ENCODE peak calls at places on chromosomes 4 and X, in nine cellular contexts. Z is NCI-H2081; F is left cardiac atrium; M is nephron progenitor cell; Y is PC-3; I is activated CD4-positive, alpha-beta T cell treated with anti-CD3 and anti-CD28 coated beads, Interleukin-2, amount 50 U/mL, for 1 hour; D is Calu3; C is mesendoderm; S is CD8-positive, alpha-beta T cell. V is an unnamed sample.

GRCh38 chr4:157114671-157115070 is 38.7 kb downstream of the GLRB start:
- DNase-seq in Z (no peak), F (no peak), M (no peak), Y (no peak), I (no peak), D (no peak), C (peak), S (no peak), V (no peak)

GRCh38 chrX:39203427-39203826 is 402.2 kb downstream of the MID1IP1 start:
- DNase-seq in Z (no peak), F (no peak), M (no peak), Y (no peak), I (no peak), D (no peak), C (no peak), S (no peak), V (no peak)

GRCh38 chr4:82284475-82284857 is 89.3 kb downstream of the HNRNPD start:
- DNase-seq in Z (no peak), F (peak), M (no peak), Y (no peak), I (no peak), D (no peak), C (no peak), S (no peak), V (no peak)

GRCh38 chr4:37953620-37954325 is 6.4 kb upstream of the PTTG2 start:
- DNase-seq in Z (no peak), F (no peak), M (no peak), Y (peak), I (no peak), D (no peak), C (peak), S (no peak), V (no peak)

GRCh38 chr4:10106421-10107039 is 10.1 kb downstream of the WDR1 start:
- DNase-seq in Z (no peak), F (peak), M (no peak), Y (peak), I (peak), D (peak), C (peak), S (peak), V (no peak)

GRCh38 chrX:39440734-39441305 is 639.6 kb downstream of the MID1IP1 start:
- DNase-seq in Z (no peak), F (no peak), M (no peak), Y (no peak), I (no peak), D (no peak), C (peak), S (no peak), V (no peak)

GRCh38 chr4:147829401-147830101 is 97.7 kb downstream of the ARHGAP10 start:
- DNase-seq in Z (no peak), F (peak), M (no peak), Y (no peak), I (no peak), D (no peak), C (no peak), S (no peak), V (no peak)

GRCh38 chr4:26326791-26327190 is 6.0 kb downstream of the RBPJ start:
- DNase-seq in Z (peak), F (no peak), M (no peak), Y (peak), I (no peak), D (no peak), C (no peak), S (no peak), V (no peak)

GRCh38 chr4:180706766-180707165 is 1536.4 kb upstream of the TENM3 start:
- DNase-seq in Z (no peak), F (no peak), M (no peak), Y (no peak), I (no peak), D (no peak), C (no peak), S (no peak), V (no peak)

GRCh38 chr4:122542411-122543236 is 78.2 kb downstream of the IL21 start:
- DNase-seq in Z (no peak), F (no peak), M (no peak), Y (peak), I (no peak), D (no peak), C (no peak), S (no peak), V (no peak)

GRCh38 chr4:2141762-2142520 is 82.8 kb downstream of the NAT8L start:
- DNase-seq in Z (no peak), F (no peak), M (no peak), Y (no peak), I (no peak), D (no peak), C (no peak), S (no peak), V (no peak)

GRCh38 chr4:85715996-85716737 is 241.2 kb downstream of the ARHGAP24 start:
- DNase-seq in Z (no peak), F (no peak), M (no peak), Y (no peak), I (no peak), D (no peak), C (no peak), S (no peak), V (no peak)

GRCh38 chr4:153137168-153137567 is 67.1 kb upstream of the TRIM2 start:
- DNase-seq in Z (no peak), F (peak), M (no peak), Y (peak), I (no peak), D (peak), C (peak), S (no peak), V (no peak)

GRCh38 chr4:115165503-115165902 is 52.1 kb upstream of the NDST4 start:
- DNase-seq in Z (no peak), F (no peak), M (no peak), Y (no peak), I (no peak), D (no peak), C (no peak), S (no peak), V (no peak)

GRCh38 chr4:61493041-61493440 is 292.9 kb downstream of the ADGRL3 start:
- DNase-seq in Z (no peak), F (no peak), M (no peak), Y (no peak), I (no peak), D (no peak), C (no peak), S (no peak), V (no peak)